ENCODE peak calls at places on chromosomes 11 and 22, in six cellular contexts. Y is left ventricle myocardium inferior, X is ovary, L is Calu3, U is fibroblast of lung, K is nephron progenitor cell. M is an unnamed sample.

GRCh38 chr11:115247404-115247803 is 256.8 kb downstream of the CADM1 start:
- DNase-seq in Y (no peak), X (no peak), L (no peak), U (no peak), K (no peak), M (no peak)

GRCh38 chr22:28585324-28585723 is 94.3 kb downstream of the TTC28 start:
- DNase-seq in Y (no peak), X (no peak), L (no peak), U (no peak), K (no peak), M (no peak)

GRCh38 chr11:73047773-73048371 is 94.2 kb downstream of the FCHSD2 start:
- DNase-seq in Y (no peak), X (no peak), L (no peak), U (no peak), K (no peak), M (no peak)

GRCh38 chr11:107821199-107821926 is 37.2 kb downstream of the SLC35F2 start:
- DNase-seq in Y (no peak), X (no peak), L (no peak), U (peak; percentile 38), K (no peak), M (no peak)

GRCh38 chr11:76185931-76186401 is 20.3 kb downstream of the WNT11 start:
- DNase-seq in Y (peak; percentile 40), X (peak; percentile 93), L (no peak), U (peak; percentile 63), K (peak; percentile 56), M (no peak)

GRCh38 chr11:112610996-112611795 is 350.0 kb upstream of the NCAM1 start:
- DNase-seq in Y (no peak), X (no peak), L (no peak), U (no peak), K (no peak), M (no peak)

GRCh38 chr22:29733362-29734322 is 13.8 kb downstream of the CABP7 start:
- DNase-seq in Y (peak; percentile 28), X (no peak), L (no peak), U (peak; percentile 8), K (peak; percentile 60), M (no peak)

GRCh38 chr11:74418509-74418895 is 20.3 kb upstream of the PGM2L1 start:
- DNase-seq in Y (no peak), X (no peak), L (no peak), U (peak; percentile 68), K (no peak), M (no peak)

GRCh38 chr11:11436715-11437313 is 83.8 kb upstream of the CSNK2A3 start:
- DNase-seq in Y (peak; percentile 36), X (peak; percentile 77), L (no peak), U (no peak), K (no peak), M (no peak)

GRCh38 chr11:34837246-34837856 is 78.8 kb downstream of the APIP start:
- DNase-seq in Y (no peak), X (no peak), L (peak; percentile 34), U (no peak), K (no peak), M (no peak)

GRCh38 chr11:94511932-94512781 is at the start of gene C11orf97:
- DNase-seq in Y (peak; percentile 46), X (peak; percentile 76), L (peak; percentile 72), U (peak; percentile 42), K (peak; percentile 84), M (no peak)

GRCh38 chr11:116607027-116607426 is 165.8 kb downstream of the BUD13 start:
- DNase-seq in Y (no peak), X (no peak), L (no peak), U (no peak), K (no peak), M (no peak)

GRCh38 chr22:40345271-40345670 is 1.0 kb upstream of the ADSL start:
- DNase-seq in Y (no peak), X (no peak), L (peak; percentile 30), U (no peak), K (no peak), M (no peak)

GRCh38 chr11:6298605-6299004 is 21.7 kb downstream of the CAVIN3 start:
- DNase-seq in Y (peak; percentile 44), X (no peak), L (peak; percentile 75), U (peak; percentile 25), K (peak; percentile 46), M (no peak)

GRCh38 chr22:27801197-27801615 is 350 bp downstream of the MN1 start:
- DNase-seq in Y (peak; percentile 36), X (peak; percentile 73), L (peak; percentile 51), U (no peak), K (peak; percentile 65), M (no peak)

GRCh38 chr11:57977709-57978108 is 46.0 kb upstream of the OR9Q1 start:
- DNase-seq in Y (no peak), X (no peak), L (no peak), U (no peak), K (no peak), M (no peak)

GRCh38 chr22:31212783-31213626 is 907 bp downstream of the LIMK2 start:
- DNase-seq in Y (no peak), X (no peak), L (no peak), U (no peak), K (no peak), M (no peak)

GRCh38 chr11:30109774-30110173 is 92.9 kb upstream of the KCNA4 start:
- DNase-seq in Y (no peak), X (no peak), L (no peak), U (no peak), K (no peak), M (no peak)

GRCh38 chr11:103608566-103608965 is 427.9 kb upstream of the DDI1 start:
- DNase-seq in Y (no peak), X (no peak), L (no peak), U (peak; percentile 40), K (no peak), M (no peak)

GRCh38 chr11:63882555-63883242 is 34.3 kb downstream of the RCOR2 start:
- DNase-seq in Y (peak; percentile 23), X (no peak), L (no peak), U (no peak), K (no peak), M (no peak)

DNA sequence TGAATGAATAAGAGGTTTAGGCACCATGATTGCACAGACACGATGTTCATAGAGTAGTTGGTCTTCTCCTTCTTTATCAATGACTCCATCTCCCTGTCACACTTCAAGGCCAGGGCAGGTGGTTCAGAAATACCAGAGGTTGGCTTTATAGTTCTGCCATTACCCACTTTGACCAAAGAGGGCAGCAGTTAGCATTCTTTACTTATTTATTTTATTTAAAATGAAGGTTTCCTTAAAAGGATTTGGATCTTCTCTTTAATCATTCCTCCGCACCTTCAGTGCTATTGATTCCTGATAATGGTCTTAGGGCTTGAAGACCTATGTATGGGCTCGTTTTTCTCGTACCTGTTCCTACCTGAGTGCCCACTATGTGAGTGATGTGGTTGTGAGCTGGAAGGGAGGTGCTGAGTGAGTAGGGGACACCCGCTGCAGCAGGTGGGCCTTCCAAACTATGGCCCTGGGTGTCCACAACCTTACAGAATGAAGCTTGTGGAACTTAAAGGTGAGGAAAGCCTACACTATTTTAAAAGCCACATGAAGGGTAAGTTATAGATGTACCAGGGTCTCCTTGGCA is 34.9 kb downstream of the TIMP3 start:
- DNase-seq in Y (no peak), X (no peak), L (peak; percentile 7), U (no peak), K (no peak), M (no peak)
- TF ChIP-seq CTCF in Y (peak; percentile 60), X (no peak), L (peak; percentile 47), U (peak; percentile 46), K (peak; percentile 58), M (peak; percentile 47)

GRCh38 chr22:45103756-45104155 is 60.0 kb upstream of the NUP50 start:
- DNase-seq in Y (no peak), X (no peak), L (no peak), U (no peak), K (no peak), M (no peak)
- TF ChIP-seq CTCF in Y (no peak), X (no peak), L (no peak), U (no peak), K (no peak), M (no peak)

GRCh38 chr22:20567993-20568417 is 60.6 kb downstream of the MED15 start:
- DNase-seq in Y (peak; percentile 14), X (no peak), L (peak; percentile 51), U (peak; percentile 63), K (no peak), M (no peak)
- TF ChIP-seq CTCF in Y (peak; percentile 41), X (no peak), L (peak; percentile 31), U (peak; percentile 56), K (no peak), M (no peak)

GRCh38 chr11:18524248-18524647 is 2.5 kb downstream of the TSG101 start:
- DNase-seq in Y (no peak), X (no peak), L (no peak), U (no peak), K (no peak), M (no peak)

GRCh38 chr11:18522388-18522787 is 4.4 kb downstream of the TSG101 start:
- DNase-seq in Y (no peak), X (no peak), L (peak; percentile 20), U (no peak), K (no peak), M (no peak)

GRCh38 chr11:18526130-18526520 is 617 bp downstream of the TSG101 start:
- DNase-seq in Y (no peak), X (no peak), L (no peak), U (no peak), K (no peak), M (no peak)

GRCh38 chr11:18523079-18523478 is 3.7 kb downstream of the TSG101 start:
- DNase-seq in Y (no peak), X (no peak), L (no peak), U (no peak), K (no peak), M (no peak)

DNA sequence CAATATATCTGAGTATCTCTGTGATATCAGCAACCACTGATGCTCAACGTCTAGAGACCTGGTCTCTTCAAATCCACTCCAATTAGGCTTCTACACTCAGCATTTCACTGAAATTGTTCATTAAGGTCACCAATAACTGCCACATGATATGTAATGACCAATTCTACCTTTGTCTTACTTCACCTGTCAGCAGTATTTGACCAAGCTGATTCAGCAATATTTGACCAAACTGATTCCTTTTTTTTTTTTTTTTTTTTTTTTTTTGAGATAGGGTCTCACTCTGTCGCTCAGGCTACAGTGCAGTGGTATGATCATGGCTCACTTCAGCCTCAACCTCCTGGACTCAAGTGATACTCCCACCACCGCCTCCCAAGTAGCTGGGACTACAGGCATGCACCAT is 5.6 kb downstream of the TSG101 start:
- DNase-seq in Y (no peak), X (no peak), L (no peak), U (no peak), K (no peak), M (no peak)
- TF ChIP-seq CTCF in Y (no peak), X (no peak), L (no peak), U (no peak), K (no peak), M (no peak)

GRCh38 chr11:87097582-87097981 is 59.8 kb downstream of the TMEM135 start:
- DNase-seq in Y (no peak), X (no peak), L (peak; percentile 40), U (peak; percentile 29), K (peak; percentile 30), M (no peak)
- TF ChIP-seq CTCF in Y (peak; percentile 84), X (no peak), L (peak; percentile 39), U (peak; percentile 49), K (peak; percentile 52), M (peak; percentile 49)

DNA sequence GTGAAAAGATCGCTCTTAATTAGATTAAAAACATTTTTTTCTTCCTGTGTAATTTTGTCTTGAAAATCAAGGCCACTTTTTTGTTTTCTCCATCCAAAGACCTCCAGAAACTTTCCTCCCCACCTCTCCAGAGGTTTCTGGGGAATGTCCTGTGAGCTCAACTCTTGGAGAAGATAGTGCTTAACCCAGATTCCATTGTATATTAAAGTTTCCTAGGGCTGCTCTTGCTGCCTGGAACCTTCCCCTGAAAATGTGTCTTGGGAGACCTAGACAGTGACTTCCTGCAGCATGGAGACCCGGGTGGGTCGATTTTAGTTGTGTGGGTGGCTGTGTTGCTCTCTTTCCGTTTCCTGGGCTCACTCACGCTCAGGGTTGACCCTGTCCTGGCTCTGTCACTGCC is 47.4 kb downstream of the KCNQ1OT1 start:
- DNase-seq in Y (no peak), X (no peak), L (no peak), U (no peak), K (no peak), M (no peak)
- TF ChIP-seq CTCF in Y (no peak), X (no peak), L (no peak), U (no peak), K (no peak), M (no peak)

M was measured in thoracic aorta.